ENCODE peak calls at places on chromosomes 11 and 22, in five cellular contexts. V, C, O, E and U are unnamed samples.

GRCh38 chr11:66494458-66494857 is 14.2 kb downstream of the DPP3 start:
- DNase-seq in V (no peak), C (no peak), O (no peak), E (no peak), U (no peak)

GRCh38 chr11:134951305-134951700 is 539.3 kb upstream of the B3GAT1 start:
- DNase-seq in V (peak; percentile 71), C (no peak), O (no peak), E (no peak), U (no peak)

GRCh38 chr22:39343259-39344045 is 6.3 kb upstream of the SYNGR1 start:
- DNase-seq in V (peak; percentile 45), C (no peak), O (peak; percentile 36), E (peak; percentile 66), U (peak; percentile 19)

GRCh38 chr11:121649798-121650197 is 197.0 kb upstream of the SORL1-AS1 start:
- DNase-seq in V (no peak), C (no peak), O (no peak), E (no peak), U (no peak)

GRCh38 chr11:44930588-44931302 is 19.9 kb downstream of the TP53I11 start:
- DNase-seq in V (no peak), C (no peak), O (no peak), E (no peak), U (no peak)

GRCh38 chr11:61075891-61076290 is 26.4 kb upstream of the CD5 start:
- DNase-seq in V (peak; percentile 3), C (no peak), O (no peak), E (no peak), U (no peak)

GRCh38 chr22:24118689-24119384 is 62.5 kb upstream of the SUSD2 start:
- DNase-seq in V (no peak), C (no peak), O (no peak), E (no peak), U (no peak)

GRCh38 chr11:57279131-57279530 is 42.1 kb upstream of the APLNR start:
- DNase-seq in V (peak; percentile 68), C (no peak), O (no peak), E (no peak), U (no peak)

GRCh38 chr11:64068705-64069400 is 33.1 kb downstream of the FLRT1 start:
- DNase-seq in V (no peak), C (no peak), O (no peak), E (no peak), U (no peak)

GRCh38 chr11:40384991-40385390 is 1074.5 kb downstream of the LRRC4C start:
- DNase-seq in V (peak; percentile 85), C (no peak), O (no peak), E (no peak), U (no peak)

GRCh38 chr11:36056160-36056751 is 112.4 kb downstream of the LDLRAD3 start:
- DNase-seq in V (peak; percentile 72), C (no peak), O (no peak), E (peak; percentile 45), U (no peak)

GRCh38 chr11:120354779-120355178 is 18.6 kb downstream of the ARHGEF12 start:
- DNase-seq in V (no peak), C (no peak), O (no peak), E (no peak), U (no peak)

GRCh38 chr11:101870510-101870909 is 44.3 kb upstream of the CEP126 start:
- DNase-seq in V (peak; percentile 91), C (no peak), O (peak; percentile 41), E (no peak), U (no peak)

GRCh38 chr11:86999859-87000753 is 37.6 kb upstream of the TMEM135 start:
- DNase-seq in V (no peak), C (no peak), O (no peak), E (no peak), U (no peak)

GRCh38 chr11:113684558-113684957 is 21.6 kb downstream of the TMPRSS5 start:
- DNase-seq in V (peak; percentile 48), C (no peak), O (no peak), E (no peak), U (no peak)

GRCh38 chr11:122343247-122343646 is 227.2 kb upstream of the BLID start:
- DNase-seq in V (no peak), C (no peak), O (no peak), E (no peak), U (no peak)

GRCh38 chr11:57761301-57762234 is at the start of gene CTNND1:
- DNase-seq in V (peak; percentile 98), C (no peak), O (peak; percentile 95), E (peak; percentile 83), U (no peak)

GRCh38 chr11:106137061-106137460 is 59.6 kb downstream of the AASDHPPT start:
- DNase-seq in V (no peak), C (no peak), O (no peak), E (no peak), U (no peak)

GRCh38 chr11:1660025-1660867 is 30.7 kb downstream of the KRTAP5-5 start:
- DNase-seq in V (no peak), C (no peak), O (no peak), E (no peak), U (no peak)

GRCh38 chr11:65314501-65315203 is at the start of gene CDC42EP2:
- DNase-seq in V (peak; percentile 76), C (no peak), O (peak; percentile 44), E (peak; percentile 93), U (peak; percentile 59)

GRCh38 chr11:108117746-108118371 is 3.5 kb upstream of the ACAT1 start:
- DNase-seq in V (peak; percentile 77), C (no peak), O (peak; percentile 52), E (no peak), U (peak; percentile 21)